ENCODE peak calls at places on chromosomes 16 and 17, in ten cellular contexts. U, P, D, S, E, Y, T, H, O and A are unnamed samples.

GRCh38 chr17:49497147-49498036 is 2.3 kb downstream of the NGFR start:
- DNase-seq in E (no peak), H (no peak), P (no peak), S (no peak), O (no peak), D (no peak), Y (no peak), T (no peak), U (no peak), A (no peak)

GRCh38 chr16:275041-275621 is 613 bp downstream of the RGS11 start:
- DNase-seq in U (no peak), O (no peak), T (peak), Y (no peak), D (no peak), P (no peak), H (no peak), S (no peak), E (no peak), A (no peak)

GRCh38 chr17:76239538-76240274 is 587 bp downstream of the RNF157 start:
- DNase-seq in T (no peak), H (no peak), E (no peak), S (no peak), U (no peak), O (no peak), D (no peak), Y (no peak), P (no peak), A (no peak)

GRCh38 chr16:10111156-10111761 is 71.0 kb downstream of the GRIN2A start:
- DNase-seq in D (no peak), Y (no peak), O (no peak), E (no peak), P (no peak), H (no peak), T (no peak), U (no peak), S (no peak), A (no peak)

GRCh38 chr17:1639549-1639948 is 6.0 kb downstream of the SCARF1 start:
- DNase-seq in E (no peak), O (peak), H (no peak), Y (no peak), D (no peak), P (no peak), U (no peak), T (no peak), S (no peak), A (no peak)

GRCh38 chr16:30342751-30343490 is 12.2 kb downstream of the CD2BP2 start:
- DNase-seq in P (no peak), D (no peak), H (no peak), O (no peak), E (no peak), S (no peak), T (no peak), Y (no peak), U (no peak), A (no peak)

GRCh38 chr17:57338257-57338919 is 82.1 kb downstream of the MSI2 start:
- DNase-seq in H (no peak), P (no peak), S (no peak), U (no peak), E (no peak), Y (no peak), T (no peak), D (no peak), O (no peak), A (no peak)

GRCh38 chr16:81705261-81705660 is 73.8 kb upstream of the PLCG2 start:
- DNase-seq in T (no peak), O (peak), P (no peak), E (no peak), U (no peak), Y (no peak), H (no peak), D (no peak), S (no peak), A (no peak)

GRCh38 chr17:52026075-52026474 is 132.4 kb downstream of the CA10 start:
- DNase-seq in T (no peak), H (no peak), E (peak), Y (no peak), U (no peak), O (no peak), D (no peak), P (no peak), S (no peak), A (no peak)

GRCh38 chr16:27102701-27103575 is 36.2 kb downstream of the C16orf82 start:
- DNase-seq in P (no peak), D (no peak), S (peak), T (no peak), E (no peak), Y (no peak), O (no peak), U (no peak), H (no peak), A (no peak)

GRCh38 chr17:78343433-78344201 is 16.3 kb downstream of the SOCS3 start:
- DNase-seq in O (peak), H (no peak), Y (peak), D (no peak), T (no peak), U (no peak), S (no peak), P (peak), E (no peak), A (no peak)

GRCh38 chr17:28267720-28268609 is 51.0 kb upstream of the TMEM97 start:
- DNase-seq in S (peak), H (no peak), Y (no peak), P (no peak), D (no peak), E (no peak), T (no peak), U (no peak), O (no peak), A (no peak)

GRCh38 chr17:45277992-45278391 is 16.1 kb upstream of the SPATA32 start:
- DNase-seq in D (no peak), O (no peak), T (no peak), S (no peak), U (no peak), E (peak), H (no peak), P (no peak), Y (no peak), A (no peak)

GRCh38 chr16:49755291-49755611 is 100.7 kb downstream of the ZNF423 start:
- DNase-seq in U (no peak), O (no peak), Y (no peak), S (no peak), E (peak), T (no peak), H (no peak), D (peak), P (no peak), A (no peak)

GRCh38 chr16:13236308-13236707 is 334.9 kb downstream of the SHISA9 start:
- DNase-seq in S (no peak), T (no peak), D (no peak), H (no peak), P (no peak), O (no peak), U (no peak), E (no peak), Y (no peak), A (no peak)

GRCh38 chr17:10032142-10032541 is 127.1 kb upstream of the RCVRN start:
- DNase-seq in S (no peak), T (no peak), O (no peak), P (no peak), H (no peak), Y (no peak), E (peak), D (no peak), U (no peak), A (no peak)

GRCh38 chr16:86239381-86239780 is 270.9 kb upstream of the FOXF1 start:
- DNase-seq in S (peak), H (no peak), U (no peak), D (no peak), E (no peak), O (no peak), T (no peak), Y (no peak), P (no peak), A (no peak)

GRCh38 chr16:88116121-88116900 is 165.1 kb downstream of the BANP start:
- DNase-seq in U (no peak), S (no peak), T (no peak), E (peak), O (no peak), P (no peak), H (no peak), Y (no peak), D (no peak), A (peak)